ENCODE peak calls at places on chromosomes 5 and 9, in five cellular contexts. U is mesenchymal stem cell, H is H9, E is H1, K is trophoblast cell. V is an unnamed sample.

GRCh38 chr5:170265527-170265926 is 32.0 kb downstream of the LCP2 start:
- DNase-seq in U (peak; percentile 27), K (no peak), E (peak; percentile 43), H (no peak), V (no peak)

GRCh38 chr5:71932649-71933338 is 174.5 kb upstream of the MAP1B start:
- DNase-seq in K (no peak), H (peak; percentile 79), U (peak; percentile 46), E (peak; percentile 58), V (peak; percentile 31)

GRCh38 chr9:19583890-19584289 is 175.1 kb downstream of the ACER2 start:
- DNase-seq in U (no peak), K (no peak), H (no peak), E (no peak), V (no peak)

GRCh38 chr5:42840279-42840678 is 28.6 kb upstream of the SELENOP start:
- DNase-seq in K (peak; percentile 21), U (peak; percentile 72), E (no peak), H (no peak), V (no peak)

GRCh38 chr5:45038366-45038987 is 229.7 kb downstream of the MRPS30 start:
- DNase-seq in H (no peak), E (no peak), U (peak; percentile 58), K (peak; percentile 42), V (peak; percentile 45)

GRCh38 chr9:15306757-15307522 is at the start of gene TTC39B:
- DNase-seq in H (peak; percentile 97), E (peak; percentile 98), K (peak; percentile 98), U (peak; percentile 93), V (peak; percentile 90)

GRCh38 chr5:756865-757345 is 27.6 kb downstream of the ZDHHC11B start:
- DNase-seq in U (peak; percentile 69), K (peak; percentile 62), H (no peak), E (no peak), V (peak; percentile 46)

GRCh38 chr9:136539427-136540412 is 6.1 kb downstream of the NOTCH1 start:
- DNase-seq in E (no peak), H (peak; percentile 88), U (peak; percentile 79), K (peak; percentile 86), V (no peak)

GRCh38 chr5:137217599-137218200 is 281.4 kb downstream of the SPOCK1 start:
- DNase-seq in U (no peak), H (no peak), E (no peak), K (no peak), V (no peak)

GRCh38 chr5:103119067-103119764 is 722 bp downstream of the GIN1 start:
- DNase-seq in E (no peak), K (no peak), H (no peak), U (no peak), V (peak; percentile 11)

GRCh38 chr5:139951296-139951924 is 91.7 kb downstream of the NRG2 start:
- DNase-seq in H (no peak), E (peak; percentile 24), U (no peak), K (no peak), V (no peak)

GRCh38 chr5:54520940-54521339 is 3.4 kb downstream of the SNX18 start:
- DNase-seq in U (peak; percentile 38), H (no peak), K (peak; percentile 63), E (no peak), V (no peak)

GRCh38 chr9:119365291-119366027 is 3.8 kb downstream of the BRINP1 start:
- DNase-seq in E (peak; percentile 79), H (peak; percentile 87), U (peak; percentile 32), K (peak; percentile 34), V (peak; percentile 78)

GRCh38 chr5:145778144-145778900 is 56.8 kb downstream of the PRELID2 start:
- DNase-seq in E (no peak), K (no peak), H (no peak), U (no peak), V (no peak)

GRCh38 chr9:81848472-81848871 is 79.8 kb upstream of the SPATA31D4 start:
- DNase-seq in U (peak; percentile 68), H (no peak), E (no peak), K (peak; percentile 16), V (no peak)

GRCh38 chr9:124357591-124358361 is 57.5 kb downstream of the PSMB7 start:
- DNase-seq in K (no peak), H (no peak), U (peak; percentile 28), E (no peak), V (no peak)

GRCh38 chr5:81906086-81906485 is 65.7 kb upstream of the ATG10 start:
- DNase-seq in E (no peak), U (no peak), H (no peak), K (peak; percentile 44), V (no peak)

GRCh38 chr5:157554180-157555030 is 21.2 kb downstream of the ADAM19 start:
- DNase-seq in H (no peak), K (no peak), U (no peak), E (no peak), V (no peak)

GRCh38 chr5:139392678-139393496 is 2.0 kb downstream of the PROB1 start:
- DNase-seq in E (peak; percentile 94), K (peak; percentile 26), U (peak; percentile 64), H (peak; percentile 91), V (no peak)

GRCh38 chr5:123819818-123820217 is 307.8 kb downstream of the CSNK1G3 start:
- DNase-seq in E (no peak), H (no peak), K (peak; percentile 98), U (peak; percentile 76), V (no peak)

GRCh38 chr9:21708225-21708624 is 94.2 kb upstream of the MTAP start:
- DNase-seq in U (no peak), E (no peak), K (no peak), H (no peak), V (no peak)

GRCh38 chr9:133250741-133251170 is 24.2 kb downstream of the ABO start:
- DNase-seq in E (peak; percentile 14), H (peak; percentile 15), U (no peak), K (peak; percentile 70), V (no peak)

GRCh38 chr5:17405976-17406876 is 91.8 kb upstream of the TAF11L2 start:
- DNase-seq in E (no peak), U (no peak), K (peak; percentile 72), H (no peak), V (no peak)

GRCh38 chr5:126917918-126918623 is 112.3 kb downstream of the MARCHF3 start:
- DNase-seq in H (peak; percentile 54), U (peak; percentile 62), E (no peak), K (no peak), V (no peak)

GRCh38 chr5:83077662-83078261 is 415 bp downstream of the XRCC4 start:
- DNase-seq in H (no peak), K (peak; percentile 22), U (peak; percentile 64), E (peak; percentile 67), V (no peak)

GRCh38 chr5:96226941-96227552 is 206.0 kb downstream of the PCSK1 start:
- DNase-seq in K (peak; percentile 45), U (peak; percentile 44), H (no peak), E (no peak), V (no peak)

GRCh38 chr5:167381457-167381856 is 910.0 kb upstream of the WWC1 start:
- DNase-seq in E (no peak), H (no peak), U (no peak), K (no peak), V (no peak)

GRCh38 chr9:86525182-86525581 is 171.0 kb upstream of the TUT7 start:
- DNase-seq in H (no peak), U (no peak), E (no peak), K (no peak), V (no peak)

GRCh38 chr9:86535406-86535915 is 181.3 kb upstream of the TUT7 start:
- DNase-seq in H (no peak), K (no peak), U (no peak), E (no peak), V (no peak)

GRCh38 chr9:86534572-86535258 is 180.5 kb upstream of the TUT7 start:
- DNase-seq in H (no peak), U (no peak), E (no peak), K (peak; percentile 53), V (no peak)

GRCh38 chr9:86531273-86531672 is 177.1 kb upstream of the TUT7 start:
- DNase-seq in H (no peak), E (no peak), K (no peak), U (no peak), V (no peak)

DNA sequence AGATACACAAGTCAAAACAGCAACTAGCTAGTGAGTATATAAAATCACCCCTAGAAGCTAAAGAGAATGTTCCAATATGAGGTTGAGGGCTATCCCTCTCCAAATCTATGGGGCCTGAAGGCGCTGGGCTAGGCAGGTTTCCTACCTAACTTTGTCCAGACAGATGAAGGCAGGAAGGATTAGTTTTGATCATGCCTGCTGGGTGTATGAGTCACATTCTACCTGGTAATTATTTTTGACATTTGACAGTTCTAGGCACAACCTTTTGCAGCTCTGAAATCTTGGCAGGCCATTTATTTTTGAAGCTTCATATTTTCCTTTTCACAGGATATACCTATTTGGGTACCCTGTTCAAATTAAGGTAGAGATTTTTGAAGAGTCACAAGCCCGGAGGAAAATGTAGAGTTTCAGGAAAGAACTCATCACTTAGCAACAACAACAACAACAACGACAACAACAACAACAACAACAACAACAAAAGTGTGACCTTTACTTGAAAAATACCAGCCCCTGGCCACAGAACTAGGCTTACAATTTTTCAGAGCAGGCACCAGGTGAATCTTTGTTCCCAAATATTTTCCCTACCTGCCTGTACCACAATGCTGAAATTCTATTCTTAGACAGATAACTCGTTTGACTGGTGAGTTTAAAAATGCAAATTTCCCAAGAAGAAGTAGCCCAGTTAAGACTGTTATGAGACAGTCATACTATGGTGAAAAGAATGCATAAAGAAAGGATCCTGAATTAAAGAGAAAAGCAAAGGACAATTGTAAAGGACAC is 175.5 kb upstream of the TUT7 start:
- DNase-seq in H (no peak), K (peak; percentile 90), E (no peak), U (no peak), V (no peak)
- H2BK12ac ChIP-seq in H (no peak overlapping the region), K (no peak overlapping the region), E (no peak overlapping the region), U (no peak overlapping the region), V (no peak overlapping the region)

DNA sequence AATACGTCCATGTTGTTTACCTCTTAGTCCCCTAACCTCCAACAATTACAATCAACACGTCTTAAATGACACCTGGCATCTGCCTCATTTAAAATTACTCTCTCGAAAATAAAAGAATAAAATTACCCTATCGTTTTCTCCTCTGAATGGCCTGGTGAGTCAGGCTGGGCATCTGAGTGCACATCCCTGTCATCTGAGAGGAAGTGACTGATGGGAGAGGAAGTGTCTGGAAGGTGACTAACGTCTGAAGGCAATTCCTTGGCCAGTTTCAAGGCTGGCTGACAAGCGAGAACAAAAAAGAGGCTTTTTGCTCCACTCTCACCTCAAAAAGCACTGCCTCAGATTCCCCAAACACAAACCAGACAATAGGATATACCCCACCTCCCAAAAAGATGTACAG is 57.7 kb downstream of the MAPKAP1 start:
- DNase-seq in H (no peak), K (peak; percentile 42), E (no peak), U (peak; percentile 93), V (no peak)
- H2BK12ac ChIP-seq in H (no peak overlapping the region), K (no peak overlapping the region), E (no peak overlapping the region), U (no peak overlapping the region), V (no peak overlapping the region)

GRCh38 chr5:141933151-141933550 is 9.5 kb downstream of the DELE1 start:
- DNase-seq in K (no peak), U (no peak), E (no peak), H (no peak), V (no peak)
- H2BK12ac ChIP-seq in K (no peak overlapping the region), U (no peak overlapping the region), E (no peak overlapping the region), H (no peak overlapping the region), V (no peak overlapping the region)

GRCh38 chr5:122430328-122430586 is 118.2 kb downstream of the SNCAIP start:
- DNase-seq in H (no peak), K (no peak), E (no peak), U (no peak), V (no peak)

GRCh38 chr5:122436615-122437014 is 124.6 kb downstream of the SNCAIP start:
- DNase-seq in E (no peak), U (no peak), H (no peak), K (no peak), V (no peak)

GRCh38 chr5:122435738-122436137 is 123.7 kb downstream of the SNCAIP start:
- DNase-seq in E (no peak), H (no peak), U (no peak), K (no peak), V (no peak)

GRCh38 chr5:122434120-122434519 is 122.1 kb downstream of the SNCAIP start:
- DNase-seq in H (no peak), U (no peak), K (no peak), E (no peak), V (no peak)

GRCh38 chr5:122434547-122434946 is 122.5 kb downstream of the SNCAIP start:
- DNase-seq in E (no peak), K (no peak), H (no peak), U (no peak), V (no peak)
- H2BK12ac ChIP-seq in E (no peak overlapping the region), K (no peak overlapping the region), H (no peak overlapping the region), U (no peak overlapping the region), V (no peak overlapping the region)